ENCODE peak calls at places on chromosomes 16 and 17, in six cellular contexts. One of them, this sample, is unnamed.
A peak's percentile ranks its signal among the peaks of the same experiment; 100 is the strongest.

GRCh38 chr17:53655591-53655990 is 167.1 kb upstream of the KIF2B start:
- DNase-seq in upper lobe of right lung: no peak
- DNase-seq in cardiac muscle cell: no peak
- DNase-seq in heart left ventricle: no peak
- DNase-seq in esophagus muscularis mucosa: no peak
- DNase-seq in stomach: no peak
- DNase-seq in this sample: no peak

GRCh38 chr16:55875273-55875672 is at the start of gene CES5A:
- DNase-seq in upper lobe of right lung: no peak
- DNase-seq in cardiac muscle cell: no peak
- DNase-seq in heart left ventricle: no peak
- DNase-seq in esophagus muscularis mucosa: no peak
- DNase-seq in stomach: no peak
- DNase-seq in this sample: no peak

GRCh38 chr16:81956213-81956948 is 54.9 kb downstream of the SDR42E1 start:
- DNase-seq in upper lobe of right lung: peak; percentile 68
- DNase-seq in cardiac muscle cell: no peak
- DNase-seq in heart left ventricle: no peak
- DNase-seq in esophagus muscularis mucosa: no peak
- DNase-seq in stomach: no peak
- DNase-seq in this sample: no peak

GRCh38 chr16:73058616-73059409 is 10.9 kb upstream of the ZFHX3 start:
- DNase-seq in upper lobe of right lung: peak; percentile 80
- DNase-seq in cardiac muscle cell: peak; percentile 72
- DNase-seq in heart left ventricle: peak; percentile 45
- DNase-seq in esophagus muscularis mucosa: no peak
- DNase-seq in stomach: peak; percentile 43
- DNase-seq in this sample: peak; percentile 76

GRCh38 chr17:41052594-41052993 is 2.4 kb downstream of the KRTAP2-2 start:
- DNase-seq in upper lobe of right lung: no peak
- DNase-seq in cardiac muscle cell: no peak
- DNase-seq in heart left ventricle: no peak
- DNase-seq in esophagus muscularis mucosa: no peak
- DNase-seq in stomach: no peak
- DNase-seq in this sample: no peak

GRCh38 chr16:27223226-27223610 is 19.9 kb downstream of the KDM8 start:
- DNase-seq in upper lobe of right lung: no peak
- DNase-seq in cardiac muscle cell: no peak
- DNase-seq in heart left ventricle: no peak
- DNase-seq in esophagus muscularis mucosa: no peak
- DNase-seq in stomach: no peak
- DNase-seq in this sample: no peak

GRCh38 chr16:71230122-71230845 is at the start of gene HYDIN:
- DNase-seq in upper lobe of right lung: peak; percentile 81
- DNase-seq in cardiac muscle cell: peak; percentile 96
- DNase-seq in heart left ventricle: no peak
- DNase-seq in esophagus muscularis mucosa: no peak
- DNase-seq in stomach: no peak
- DNase-seq in this sample: peak; percentile 92

GRCh38 chr16:88635671-88636070 is 2.7 kb upstream of the IL17C start:
- DNase-seq in upper lobe of right lung: no peak
- DNase-seq in cardiac muscle cell: no peak
- DNase-seq in heart left ventricle: no peak
- DNase-seq in esophagus muscularis mucosa: no peak
- DNase-seq in stomach: no peak
- DNase-seq in this sample: no peak

GRCh38 chr17:63700528-63701441 is 860 bp upstream of the LIMD2 start:
- DNase-seq in upper lobe of right lung: peak; percentile 80
- DNase-seq in cardiac muscle cell: peak; percentile 53
- DNase-seq in heart left ventricle: peak; percentile 89
- DNase-seq in esophagus muscularis mucosa: no peak
- DNase-seq in stomach: peak; percentile 27
- DNase-seq in this sample: peak; percentile 63

GRCh38 chr17:61205931-61206330 is 193.7 kb upstream of the TBX2 start:
- DNase-seq in upper lobe of right lung: no peak
- DNase-seq in cardiac muscle cell: no peak
- DNase-seq in heart left ventricle: no peak
- DNase-seq in esophagus muscularis mucosa: no peak
- DNase-seq in stomach: no peak
- DNase-seq in this sample: no peak

GRCh38 chr17:47872651-47873161 is 21.7 kb upstream of the SP6 start:
- DNase-seq in upper lobe of right lung: no peak
- DNase-seq in cardiac muscle cell: no peak
- DNase-seq in heart left ventricle: no peak
- DNase-seq in esophagus muscularis mucosa: no peak
- DNase-seq in stomach: no peak
- DNase-seq in this sample: no peak

GRCh38 chr16:49487746-49488145 is 114.1 kb downstream of the C16orf78 start:
- DNase-seq in upper lobe of right lung: peak; percentile 33
- DNase-seq in cardiac muscle cell: no peak
- DNase-seq in heart left ventricle: no peak
- DNase-seq in esophagus muscularis mucosa: no peak
- DNase-seq in stomach: no peak
- DNase-seq in this sample: no peak

DNA sequence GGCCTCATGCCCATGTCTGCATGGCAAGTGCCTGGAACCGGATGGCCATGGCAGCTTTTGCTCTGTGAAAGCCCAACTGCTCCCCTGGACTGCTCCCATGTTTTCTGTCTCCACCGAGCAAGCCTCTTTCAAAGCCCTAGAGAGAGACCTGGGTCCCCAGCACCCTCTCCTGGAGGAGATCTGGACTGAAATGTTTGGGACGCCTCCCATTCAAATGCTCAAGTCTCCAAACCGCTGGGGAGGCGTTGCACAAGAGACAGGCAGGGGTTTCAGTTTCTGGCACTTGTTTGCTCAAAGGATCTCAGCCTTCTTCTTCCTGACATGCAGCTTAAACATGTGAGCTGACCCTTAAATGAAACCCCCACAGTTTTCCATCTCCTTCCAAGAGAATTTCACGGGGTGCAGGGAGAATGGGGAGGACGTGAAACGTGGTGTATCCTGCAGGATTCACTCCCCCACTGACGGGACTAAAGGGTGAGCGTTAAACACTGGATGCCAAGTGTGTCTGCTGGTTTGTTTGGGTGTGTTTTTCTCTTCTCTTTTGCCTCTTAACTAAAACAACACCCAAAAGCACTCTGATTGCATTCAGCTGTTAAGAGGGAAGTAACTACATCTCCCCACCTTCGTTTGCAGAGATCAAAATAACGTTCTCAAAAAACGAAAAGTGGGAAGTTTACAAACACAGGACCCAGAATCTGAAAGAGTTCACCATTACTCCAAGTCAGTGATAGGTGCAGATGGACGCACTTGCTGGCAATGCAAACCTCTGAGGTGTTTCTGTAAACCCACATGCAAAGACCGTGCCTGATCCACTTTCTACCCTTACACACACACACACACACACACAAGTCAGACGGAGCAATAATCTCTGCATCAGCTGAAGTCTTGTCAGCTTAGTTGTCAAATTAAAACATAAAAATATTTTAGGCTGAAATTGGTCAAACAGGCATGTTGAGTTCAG is 256.9 kb downstream of the C16orf95 start:
- DNase-seq in upper lobe of right lung: no peak
- DNase-seq in cardiac muscle cell: peak; percentile 61
- DNase-seq in heart left ventricle: no peak
- DNase-seq in esophagus muscularis mucosa: no peak
- DNase-seq in stomach: no peak
- DNase-seq in this sample: no peak
- TF ChIP-seq CTCF in upper lobe of right lung: no peak
- TF ChIP-seq CTCF in cardiac muscle cell: peak; percentile 20
- TF ChIP-seq CTCF in heart left ventricle: no peak
- TF ChIP-seq CTCF in esophagus muscularis mucosa: no peak
- TF ChIP-seq CTCF in stomach: no peak
- TF ChIP-seq CTCF in this sample: no peak

GRCh38 chr17:75552425-75552824 is 26.9 kb downstream of the LLGL2 start:
- DNase-seq in upper lobe of right lung: no peak
- DNase-seq in cardiac muscle cell: no peak
- DNase-seq in heart left ventricle: no peak
- DNase-seq in esophagus muscularis mucosa: no peak
- DNase-seq in stomach: no peak
- DNase-seq in this sample: no peak
- H3K4me1 ChIP-seq in upper lobe of right lung: peaks cover 4% of the 10 kb centered on the region
- H3K4me1 ChIP-seq in cardiac muscle cell: peaks cover 33% of the 10 kb centered on the region
- H3K4me1 ChIP-seq in heart left ventricle: no peaks in the 10 kb centered on the region
- H3K4me1 ChIP-seq in esophagus muscularis mucosa: peaks cover 11% of the 10 kb centered on the region
- H3K4me1 ChIP-seq in stomach: peaks cover 68% of the 10 kb centered on the region
- H3K4me1 ChIP-seq in this sample: peaks cover 4% of the 10 kb centered on the region

GRCh38 chr17:39636927-39637736 is at the start of gene STARD3:
- DNase-seq in upper lobe of right lung: peak; percentile 97
- DNase-seq in cardiac muscle cell: peak; percentile 93
- DNase-seq in heart left ventricle: peak; percentile 95
- DNase-seq in esophagus muscularis mucosa: peak; percentile 97
- DNase-seq in stomach: peak; percentile 95
- DNase-seq in this sample: peak; percentile 94
- TF ChIP-seq CTCF in upper lobe of right lung: peak; percentile 12
- TF ChIP-seq CTCF in cardiac muscle cell: no peak
- TF ChIP-seq CTCF in heart left ventricle: peak; percentile 52
- TF ChIP-seq CTCF in esophagus muscularis mucosa: peak; percentile 17
- TF ChIP-seq CTCF in stomach: no peak
- TF ChIP-seq CTCF in this sample: no peak

DNA sequence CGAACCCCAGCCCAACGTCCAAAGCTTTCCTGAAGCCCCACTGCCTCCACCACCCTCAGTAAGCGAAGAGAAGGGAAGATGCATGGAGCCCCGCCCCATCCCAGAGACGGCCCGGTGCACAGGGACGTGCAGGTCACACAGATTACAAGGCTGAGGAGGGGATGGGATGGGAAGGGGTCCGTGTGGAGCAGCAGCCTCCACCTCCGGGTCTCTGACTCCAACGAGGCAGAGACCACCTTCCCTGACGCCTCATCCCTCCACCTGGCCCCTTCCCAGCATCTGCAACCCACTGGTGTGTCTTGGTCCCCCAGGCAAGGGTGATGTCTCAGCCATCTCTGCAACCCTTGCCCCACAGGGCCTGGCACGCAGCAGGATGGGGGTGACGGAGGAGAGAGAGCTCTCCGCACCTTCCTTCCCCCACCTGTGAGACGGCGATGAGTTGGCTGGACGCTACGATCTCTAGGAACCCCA is 58.5 kb downstream of the TBC1D16 start:
- DNase-seq in upper lobe of right lung: peak; percentile 48
- DNase-seq in cardiac muscle cell: no peak
- DNase-seq in heart left ventricle: no peak
- DNase-seq in esophagus muscularis mucosa: no peak
- DNase-seq in stomach: no peak
- DNase-seq in this sample: no peak
- H3K4me1 ChIP-seq in upper lobe of right lung: no peaks in the 10 kb centered on the region
- H3K4me1 ChIP-seq in cardiac muscle cell: no peaks in the 10 kb centered on the region
- H3K4me1 ChIP-seq in heart left ventricle: no peaks in the 10 kb centered on the region
- H3K4me1 ChIP-seq in esophagus muscularis mucosa: no peaks in the 10 kb centered on the region
- H3K4me1 ChIP-seq in stomach: peaks cover 16% of the 10 kb centered on the region
- H3K4me1 ChIP-seq in this sample: no peaks in the 10 kb centered on the region

GRCh38 chr16:19659554-19659953 is 58.5 kb downstream of the KNOP1 start:
- DNase-seq in upper lobe of right lung: no peak
- DNase-seq in cardiac muscle cell: no peak
- DNase-seq in heart left ventricle: no peak
- DNase-seq in esophagus muscularis mucosa: no peak
- DNase-seq in stomach: no peak
- DNase-seq in this sample: no peak

GRCh38 chr16:19655242-19655777 is 62.7 kb downstream of the KNOP1 start:
- DNase-seq in upper lobe of right lung: no peak
- DNase-seq in cardiac muscle cell: no peak
- DNase-seq in heart left ventricle: no peak
- DNase-seq in esophagus muscularis mucosa: no peak
- DNase-seq in stomach: no peak
- DNase-seq in this sample: no peak

GRCh38 chr16:19649980-19650379 is 68.0 kb downstream of the KNOP1 start:
- DNase-seq in upper lobe of right lung: no peak
- DNase-seq in cardiac muscle cell: no peak
- DNase-seq in heart left ventricle: no peak
- DNase-seq in esophagus muscularis mucosa: no peak
- DNase-seq in stomach: no peak
- DNase-seq in this sample: no peak

GRCh38 chr16:19657831-19658230 is 60.2 kb downstream of the KNOP1 start:
- DNase-seq in upper lobe of right lung: no peak
- DNase-seq in cardiac muscle cell: no peak
- DNase-seq in heart left ventricle: no peak
- DNase-seq in esophagus muscularis mucosa: no peak
- DNase-seq in stomach: no peak
- DNase-seq in this sample: no peak

GRCh38 chr16:19654147-19654546 is 63.9 kb downstream of the KNOP1 start:
- DNase-seq in upper lobe of right lung: no peak
- DNase-seq in cardiac muscle cell: no peak
- DNase-seq in heart left ventricle: no peak
- DNase-seq in esophagus muscularis mucosa: no peak
- DNase-seq in stomach: no peak
- DNase-seq in this sample: no peak
- TF ChIP-seq CTCF in upper lobe of right lung: no peak
- TF ChIP-seq CTCF in cardiac muscle cell: no peak
- TF ChIP-seq CTCF in heart left ventricle: no peak
- TF ChIP-seq CTCF in esophagus muscularis mucosa: no peak
- TF ChIP-seq CTCF in stomach: no peak
- TF ChIP-seq CTCF in this sample: no peak

This sample was measured in BE2C.